ENCODE peak calls at places on chromosomes 16 and 17, in seven cellular contexts. W is IMR-90, P is foreskin keratinocyte, X is heart right ventricle, U is thoracic aorta, V is PC-3, M is cardiac muscle cell. Z is an unnamed sample. For H3K27me3 and H3K4me1, the result is how much of the 10 kb centered on the place peaks cover.

GRCh38 chr17:3529817-3530741 is 27.5 kb downstream of the TRPV3 start:
- DNase-seq in W (no peak), P (no peak), X (peak), U (no peak), V (no peak), M (peak), Z (peak)

GRCh38 chr16:74738134-74738541 is 36.5 kb downstream of the FA2H start:
- DNase-seq in W (peak), P (no peak), X (no peak), U (no peak), V (peak), M (no peak), Z (no peak)

GRCh38 chr16:16164244-16164643 is 59.0 kb downstream of the ABCC6 start:
- DNase-seq in W (no peak), P (no peak), X (no peak), U (no peak), V (no peak), M (no peak), Z (no peak)

GRCh38 chr17:50506298-50506697 is 1.9 kb upstream of the MYCBPAP start:
- DNase-seq in W (no peak), P (no peak), X (no peak), U (no peak), V (no peak), M (no peak), Z (peak)

GRCh38 chr16:17325744-17326143 is 145.0 kb downstream of the XYLT1 start:
- DNase-seq in W (no peak), P (no peak), X (no peak), U (no peak), V (no peak), M (no peak), Z (no peak)

GRCh38 chr17:57523926-57524634 is 221.0 kb downstream of the CCDC182 start:
- DNase-seq in W (peak), P (peak), X (peak), U (peak), V (peak), M (no peak), Z (peak)

GRCh38 chr16:82037666-82038065 is 2.6 kb downstream of the HSD17B2 start:
- DNase-seq in W (peak), P (no peak), X (no peak), U (no peak), V (no peak), M (no peak), Z (no peak)

GRCh38 chr17:60934723-60935122 is 257.1 kb downstream of the BCAS3 start:
- DNase-seq in W (no peak), P (no peak), X (no peak), U (no peak), V (peak), M (no peak), Z (no peak)

GRCh38 chr17:35167666-35168065 is 20.0 kb downstream of the UNC45B start:
- DNase-seq in W (peak), P (peak), X (no peak), U (no peak), V (peak), M (no peak), Z (no peak)

GRCh38 chr17:6752068-6752909 is 3.6 kb upstream of the XAF1 start:
- DNase-seq in W (peak), P (peak), X (peak), U (peak), V (peak), M (peak), Z (peak)

GRCh38 chr17:79534111-79534510 is 76.7 kb downstream of the RBFOX3 start:
- DNase-seq in W (no peak), P (no peak), X (no peak), U (no peak), V (no peak), M (no peak), Z (no peak)

GRCh38 chr17:77314601-77315000 is 173.8 kb downstream of the SEC14L1 start:
- DNase-seq in W (no peak), P (no peak), X (no peak), U (no peak), V (no peak), M (no peak), Z (no peak)

GRCh38 chr16:57357330-57358151 is 1.0 kb upstream of the CCL22 start:
- DNase-seq in W (no peak), P (no peak), X (no peak), U (no peak), V (no peak), M (no peak), Z (no peak)

GRCh38 chr17:46727572-46728348 is 90.7 kb downstream of the WNT3 start:
- DNase-seq in W (peak), P (peak), X (no peak), U (no peak), V (peak), M (peak), Z (no peak)

GRCh38 chr16:10657925-10658324 is 36.8 kb downstream of the TEKT5 start:
- DNase-seq in W (no peak), P (no peak), X (no peak), U (no peak), V (no peak), M (no peak), Z (no peak)

GRCh38 chr17:17919169-17920107 is 52.8 kb downstream of the TOM1L2 start:
- DNase-seq in W (peak), P (no peak), X (peak), U (peak), V (peak), M (peak), Z (peak)

GRCh38 chr17:8904686-8905085 is 37.2 kb upstream of the PIK3R6 start:
- DNase-seq in W (no peak), P (no peak), X (no peak), U (no peak), V (no peak), M (no peak), Z (no peak)

GRCh38 chr16:69039333-69039941 is 66.0 kb upstream of the HAS3 start:
- DNase-seq in W (peak), P (no peak), X (no peak), U (no peak), V (peak), M (peak), Z (no peak)

GRCh38 chr17:46212634-46213435 is 19.6 kb upstream of the KANSL1 start:
- DNase-seq in W (peak), P (no peak), X (peak), U (peak), V (peak), M (peak), Z (peak)

GRCh38 chr17:66989579-66989978 is 25.1 kb downstream of the CACNG4 start:
- DNase-seq in W (no peak), P (no peak), X (no peak), U (no peak), V (no peak), M (no peak), Z (no peak)

GRCh38 chr16:78390828-78391227 is 291.4 kb downstream of the WWOX start:
- DNase-seq in W (no peak), P (no peak), X (no peak), U (no peak), V (no peak), M (no peak), Z (no peak)

GRCh38 chr16:13291934-13292333 is 390.5 kb downstream of the SHISA9 start:
- DNase-seq in W (no peak), P (no peak), X (no peak), U (no peak), V (no peak), M (no peak), Z (no peak)

GRCh38 chr17:48567209-48567608 is 10.9 kb downstream of the HOXB4 start:
- DNase-seq in W (no peak), P (no peak), X (no peak), U (no peak), V (no peak), M (no peak), Z (no peak)

GRCh38 chr17:48568499-48569259 is 9.5 kb downstream of the HOXB4 start:
- DNase-seq in W (peak), P (no peak), X (no peak), U (no peak), V (no peak), M (no peak), Z (no peak)

GRCh38 chr17:48565024-48565558 is 13.1 kb downstream of the HOXB4 start:
- DNase-seq in W (no peak), P (no peak), X (no peak), U (no peak), V (no peak), M (no peak), Z (no peak)

GRCh38 chr17:48567646-48568354 is 10.3 kb downstream of the HOXB4 start:
- DNase-seq in W (no peak), P (no peak), X (no peak), U (no peak), V (no peak), M (no peak), Z (no peak)

DNA sequence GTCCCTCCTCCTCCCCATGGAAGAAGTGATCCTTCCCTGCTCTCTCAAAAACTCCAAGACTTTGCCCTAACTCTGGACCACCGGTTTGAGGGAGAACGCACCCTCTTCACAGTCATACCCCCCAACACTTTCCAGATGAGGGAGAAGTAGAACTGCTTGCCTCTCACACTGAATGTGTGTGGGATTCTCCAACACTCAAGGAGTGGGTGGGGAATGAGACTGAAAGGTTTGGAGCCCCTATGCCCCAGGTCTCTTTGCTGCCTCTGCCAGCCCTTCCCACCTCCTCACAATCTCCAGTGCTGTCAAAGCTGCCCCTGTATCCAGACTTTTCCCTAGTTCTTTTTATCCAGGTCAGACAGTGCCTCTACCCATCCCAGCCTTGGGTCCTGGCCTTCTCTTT is 11.4 kb downstream of the HOXB4 start:
- DNase-seq in W (no peak), P (no peak), X (no peak), U (no peak), V (no peak), M (no peak), Z (no peak)
- H3K27me3 ChIP-seq in W (under half), P (half or more), X (half or more), U (under half), V (under half), M (half or more), Z (under half)

GRCh38 chr16:30592871-30593270 is 7.4 kb upstream of the ZNF785 start:
- DNase-seq in W (no peak), P (no peak), X (no peak), U (no peak), V (no peak), M (no peak), Z (no peak)
- H3K4me1 ChIP-seq in W (under half), P (under half), X (under half), U (under half), V (under half), M (under half), Z (under half)

GRCh38 chr16:66924527-66925321 is 611 bp downstream of the RRAD start:
- DNase-seq in W (no peak), P (no peak), X (no peak), U (no peak), V (peak), M (no peak), Z (peak)
- H3K27me3 ChIP-seq in W (under half), P (half or more), X (half or more), U (under half), V (under half), M (under half), Z (under half)

DNA sequence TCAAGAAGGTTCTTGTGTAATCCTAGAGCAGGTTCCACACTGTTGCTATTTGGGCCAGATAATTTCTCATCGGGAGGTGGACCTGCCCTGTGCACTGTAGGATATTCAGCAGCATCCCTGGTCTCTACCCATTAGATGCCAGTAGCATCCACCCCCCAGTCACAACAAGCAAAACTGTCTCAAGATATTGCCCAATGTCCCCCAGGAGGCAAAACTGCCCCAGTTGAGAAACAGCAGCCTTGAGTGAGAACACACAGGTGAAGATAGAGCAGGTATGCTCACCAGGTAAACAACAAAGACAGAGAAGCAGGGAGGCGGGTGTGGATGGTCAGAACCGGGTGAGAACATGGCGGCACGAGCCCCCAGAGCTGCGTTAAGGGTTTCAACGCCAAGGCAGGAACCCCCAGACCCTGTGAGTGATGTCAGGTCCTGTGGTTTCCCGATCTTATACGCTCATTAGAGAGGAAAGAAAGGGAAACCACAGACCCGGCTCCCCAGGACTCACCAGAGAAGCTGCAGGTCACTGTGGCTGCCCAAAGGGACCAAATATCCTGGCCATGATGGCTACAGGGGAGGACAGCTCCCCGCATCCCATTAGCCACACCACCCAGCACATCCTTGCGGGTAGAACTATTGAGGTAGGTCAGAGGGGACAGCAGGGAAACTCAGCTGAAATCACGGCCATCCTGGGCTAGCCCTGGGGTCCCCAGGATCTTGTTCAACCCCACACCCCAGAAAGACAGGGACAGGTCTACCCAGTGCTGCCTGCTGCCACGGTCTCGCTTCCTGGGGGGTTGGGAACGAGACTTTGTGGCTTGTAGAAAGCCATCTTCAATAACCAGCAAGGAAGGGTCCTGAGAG is 21.2 kb downstream of the CDC42EP4 start:
- DNase-seq in W (no peak), P (no peak), X (no peak), U (no peak), V (no peak), M (no peak), Z (no peak)
- H3K4me1 ChIP-seq in W (under half), P (under half), X (half or more), U (half or more), V (half or more), M (under half), Z (half or more)

DNA sequence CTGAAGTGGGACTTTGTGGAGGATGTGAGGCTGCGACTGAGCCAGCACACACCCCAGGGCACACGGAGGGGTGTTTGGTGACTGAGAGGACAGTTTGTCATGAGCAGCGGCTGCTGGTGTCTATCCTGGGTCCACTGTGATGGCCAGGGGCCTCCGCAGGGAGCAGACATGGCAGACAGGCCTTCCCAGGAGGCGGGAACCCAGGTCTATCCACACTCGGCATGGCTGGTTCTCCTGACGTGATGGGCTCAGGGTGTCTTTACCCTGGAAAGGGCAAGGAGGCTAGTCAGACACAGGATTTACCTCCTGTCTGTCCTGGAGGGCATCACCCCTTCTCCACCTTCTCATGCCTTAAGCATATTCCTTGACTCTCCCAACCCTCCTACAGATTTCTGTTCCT is 671 bp upstream of the CD300C start:
- DNase-seq in W (no peak), P (no peak), X (no peak), U (no peak), V (no peak), M (no peak), Z (no peak)
- H3K27me3 ChIP-seq in W (under half), P (under half), X (under half), U (under half), V (under half), M (under half), Z (under half)

GRCh38 chr16:85608515-85608885 is 4.6 kb upstream of the GSE1 start:
- DNase-seq in W (no peak), P (no peak), X (no peak), U (no peak), V (no peak), M (no peak), Z (no peak)
- H3K4me1 ChIP-seq in W (under half), P (under half), X (under half), U (under half), V (under half), M (under half), Z (under half)